ENCODE peak calls at places on chromosome 1, in eight cellular contexts. I, J, E, X, L, O, A and H are unnamed samples.

GRCh38 chr1:59333626-59334277 is 36.9 kb downstream of the FGGY start:
- DNase-seq in L (no peak), J (no peak), E (no peak), X (no peak), I (no peak), O (no peak), A (no peak), H (no peak)

GRCh38 chr1:212238552-212238951 is 46.7 kb upstream of the PPP2R5A start:
- DNase-seq in L (no peak), X (peak; percentile 37), O (no peak), J (no peak), E (no peak), I (no peak), A (no peak), H (peak; percentile 85)

GRCh38 chr1:53047737-53048344 is 14.2 kb upstream of the PODN start:
- DNase-seq in J (no peak), L (no peak), X (no peak), I (no peak), A (no peak), O (no peak), E (no peak), H (no peak)

GRCh38 chr1:23984417-23985186 is 4.5 kb upstream of the SRSF10 start:
- DNase-seq in O (no peak), A (no peak), X (peak; percentile 40), L (no peak), E (no peak), I (no peak), J (no peak), H (no peak)

GRCh38 chr1:44316231-44316759 is 38.8 kb downstream of the ERI3 start:
- DNase-seq in X (no peak), O (no peak), J (no peak), I (no peak), L (no peak), A (no peak), E (no peak), H (peak; percentile 65)

GRCh38 chr1:150558328-150558727 is 9.1 kb downstream of the ADAMTSL4 start:
- DNase-seq in E (no peak), O (no peak), L (no peak), J (no peak), I (no peak), A (no peak), X (no peak), H (no peak)

GRCh38 chr1:62283361-62283760 is 35.9 kb downstream of the KANK4 start:
- DNase-seq in J (no peak), O (no peak), E (no peak), I (no peak), L (no peak), A (no peak), X (no peak), H (no peak)

GRCh38 chr1:186967659-186968394 is 139.1 kb downstream of the PLA2G4A start:
- DNase-seq in X (no peak), I (no peak), J (no peak), A (no peak), E (no peak), O (no peak), L (peak; percentile 31), H (no peak)

GRCh38 chr1:26401891-26402290 is 8.7 kb upstream of the LIN28A start:
- DNase-seq in X (no peak), L (no peak), O (no peak), I (no peak), J (no peak), A (no peak), E (no peak), H (no peak)

GRCh38 chr1:228066891-228067654 is 15.4 kb upstream of the ARF1 start:
- DNase-seq in E (no peak), L (no peak), X (no peak), O (no peak), A (no peak), J (no peak), I (no peak), H (no peak)

GRCh38 chr1:205171369-205171768 is 40.1 kb downstream of the DSTYK start:
- DNase-seq in O (no peak), X (no peak), J (no peak), I (no peak), E (no peak), A (no peak), L (no peak), H (no peak)

GRCh38 chr1:184297244-184297750 is 89.5 kb upstream of the C1orf21 start:
- DNase-seq in A (no peak), X (no peak), O (no peak), I (peak; percentile 25), E (no peak), J (no peak), L (no peak), H (no peak)